ENCODE peak calls at places on chromosomes 16 and 17, in nine cellular contexts. H, I, Z, V, T, S, E, Q and U are unnamed samples.

GRCh38 chr17:82959242-82959930 is 119.6 kb upstream of the ZNF750 start:
- DNase-seq in V (no peak), Q (no peak), I (no peak), Z (no peak), E (no peak), H (no peak), T (no peak), S (no peak), U (no peak)

GRCh38 chr16:4680673-4681470 is 12.5 kb upstream of the NUDT16L1 start:
- DNase-seq in T (no peak), Z (no peak), E (no peak), S (no peak), I (no peak), Q (no peak), V (no peak), H (no peak), U (no peak)

GRCh38 chr16:24070851-24071250 is 185.3 kb upstream of the CACNG3 start:
- DNase-seq in S (no peak), I (peak; percentile 20), Z (peak; percentile 4), Q (peak; percentile 17), V (peak; percentile 18), H (no peak), T (no peak), E (no peak), U (no peak)

GRCh38 chr17:37137070-37137610 is 188.4 kb downstream of the AATF start:
- DNase-seq in T (no peak), H (no peak), Q (no peak), Z (no peak), S (no peak), E (no peak), V (no peak), I (no peak), U (no peak)

GRCh38 chr17:33012522-33013033 is 20.9 kb downstream of the SPACA3 start:
- DNase-seq in H (no peak), V (no peak), Z (no peak), S (no peak), E (no peak), T (no peak), Q (no peak), I (peak; percentile 83), U (peak; percentile 78)

GRCh38 chr17:1362964-1363363 is 37.1 kb downstream of the YWHAE start:
- DNase-seq in T (no peak), H (no peak), S (no peak), Q (no peak), V (no peak), Z (no peak), E (no peak), I (no peak), U (no peak)

GRCh38 chr17:19470529-19471261 is 59.7 kb downstream of the RNF112 start:
- DNase-seq in H (peak; percentile 26), E (no peak), V (no peak), Z (no peak), Q (no peak), I (no peak), T (no peak), S (no peak), U (no peak)

GRCh38 chr17:80485846-80486245 is 9.4 kb upstream of the NPTX1 start:
- DNase-seq in S (no peak), H (no peak), V (peak; percentile 95), I (no peak), Z (no peak), E (no peak), T (no peak), Q (no peak), U (no peak)

GRCh38 chr17:14508156-14508555 is 207.3 kb downstream of the HS3ST3B1 start:
- DNase-seq in H (no peak), V (no peak), T (no peak), I (no peak), Q (no peak), S (no peak), Z (no peak), E (no peak), U (no peak)

GRCh38 chr16:84465154-84465553 is 39.3 kb downstream of the MEAK7 start:
- DNase-seq in I (no peak), S (no peak), Z (no peak), Q (no peak), H (no peak), V (no peak), T (no peak), E (no peak), U (no peak)

GRCh38 chr17:64747938-64748540 is 85.9 kb upstream of the SMURF2 start:
- DNase-seq in H (no peak), T (no peak), I (no peak), S (no peak), Q (no peak), E (no peak), V (no peak), Z (no peak), U (no peak)
- H3K4me3 ChIP-seq in H (no peak overlapping the region), T (no peak overlapping the region), I (no peak overlapping the region), S (no peak overlapping the region), Q (no peak overlapping the region), E (no peak overlapping the region), V (no peak overlapping the region), Z (no peak overlapping the region), U (no peak overlapping the region)

GRCh38 chr17:27496005-27496404 is 39.8 kb downstream of the KSR1 start:
- DNase-seq in I (no peak), T (no peak), E (no peak), Q (no peak), S (no peak), Z (no peak), H (no peak), V (no peak), U (no peak)

GRCh38 chr17:27495460-27495859 is 39.2 kb downstream of the KSR1 start:
- DNase-seq in I (no peak), H (no peak), Z (no peak), V (no peak), Q (no peak), T (no peak), E (no peak), S (no peak), U (no peak)

GRCh38 chr17:27497696-27498095 is 41.4 kb downstream of the KSR1 start:
- DNase-seq in S (no peak), H (no peak), Z (no peak), E (no peak), V (no peak), Q (no peak), I (peak; percentile 80), T (no peak), U (no peak)

GRCh38 chr17:27496971-27497370 is 40.7 kb downstream of the KSR1 start:
- DNase-seq in T (no peak), S (no peak), Q (no peak), Z (no peak), H (no peak), V (no peak), E (no peak), I (no peak), U (no peak)

DNA sequence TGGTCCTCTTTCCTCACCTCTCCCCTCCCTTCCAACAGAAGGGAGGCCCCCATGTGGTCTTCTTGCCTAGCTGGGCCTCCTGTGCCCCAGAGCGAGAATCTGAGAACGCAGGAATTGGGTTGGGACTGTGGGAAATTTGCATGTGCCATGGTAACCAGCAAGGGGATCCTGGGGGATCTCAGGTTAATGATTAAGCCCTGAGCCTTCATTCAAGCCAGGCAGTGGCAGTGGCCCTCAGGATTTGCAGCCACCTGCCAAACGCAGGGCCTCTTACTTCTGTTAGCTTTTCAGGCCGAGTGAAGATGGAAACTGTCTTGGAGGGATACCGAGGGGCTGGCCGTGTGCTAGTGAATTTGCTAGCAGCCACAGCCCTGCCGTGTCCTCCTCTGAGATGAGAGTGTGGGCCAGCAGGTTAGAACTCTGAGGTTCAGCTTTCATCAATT is 40.3 kb downstream of the KSR1 start:
- DNase-seq in S (no peak), V (no peak), Q (no peak), T (no peak), E (no peak), Z (no peak), I (no peak), H (no peak), U (no peak)
- H3K4me3 ChIP-seq in S (no peak overlapping the region), V (no peak overlapping the region), Q (no peak overlapping the region), T (no peak overlapping the region), E (no peak overlapping the region), Z (no peak overlapping the region), I (no peak overlapping the region), H (no peak overlapping the region), U (no peak overlapping the region)

GRCh38 chr16:85838381-85838780 is 38.9 kb downstream of the COX4I1 start:
- DNase-seq in V (no peak), Q (no peak), I (no peak), S (no peak), Z (no peak), T (no peak), H (no peak), E (no peak), U (no peak)

GRCh38 chr16:85838876-85839585 is 39.5 kb downstream of the COX4I1 start:
- DNase-seq in V (no peak), T (no peak), Z (no peak), Q (no peak), H (no peak), E (no peak), S (no peak), I (no peak), U (no peak)

GRCh38 chr16:85835956-85836705 is 36.6 kb downstream of the COX4I1 start:
- DNase-seq in Q (no peak), E (no peak), T (no peak), I (no peak), Z (no peak), S (no peak), V (no peak), H (no peak), U (no peak)

GRCh38 chr16:85835227-85835751 is 35.8 kb downstream of the COX4I1 start:
- DNase-seq in Q (no peak), I (no peak), V (no peak), S (no peak), H (no peak), Z (no peak), E (no peak), T (no peak), U (no peak)

GRCh38 chr16:85836706-85837582 is 37.4 kb downstream of the COX4I1 start:
- DNase-seq in S (no peak), Q (no peak), Z (no peak), V (no peak), H (no peak), T (no peak), E (no peak), I (no peak), U (no peak)
- H3K4me3 ChIP-seq in S (no peak overlapping the region), Q (no peak overlapping the region), Z (no peak overlapping the region), V (no peak overlapping the region), H (no peak overlapping the region), T (no peak overlapping the region), E (no peak overlapping the region), I (no peak overlapping the region), U (no peak overlapping the region)

DNA sequence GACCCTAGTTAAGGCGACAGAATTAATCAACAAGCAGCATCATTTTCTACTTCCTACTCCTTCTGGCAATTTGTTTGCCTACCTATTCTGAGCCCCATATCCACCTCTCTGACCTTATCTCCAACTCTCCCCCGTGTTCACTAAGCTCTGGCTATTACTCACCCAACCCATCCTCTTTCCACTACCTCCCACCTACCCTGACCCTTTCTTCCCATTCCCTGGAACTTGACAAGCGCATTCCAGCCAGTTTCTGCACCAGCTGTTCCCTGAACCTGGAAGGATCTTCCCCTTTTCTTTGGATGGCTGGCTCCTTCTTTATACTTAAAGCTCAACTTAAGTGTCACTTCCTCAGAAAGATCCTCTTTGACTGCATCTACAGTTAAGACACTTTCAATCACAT is 2.3 kb downstream of the DCUN1D3 start:
- DNase-seq in Z (no peak), E (no peak), I (no peak), V (no peak), T (no peak), S (no peak), Q (no peak), H (no peak), U (no peak)
- H3K4me3 ChIP-seq in Z (no peak overlapping the region), E (no peak overlapping the region), I (no peak overlapping the region), V (no peak overlapping the region), T (no peak overlapping the region), S (no peak overlapping the region), Q (peak overlapping the region; percentile 91), H (peak overlapping the region; percentile 85), U (peak overlapping the region; percentile 96)